ENCODE peak calls at places on chromosome 4, in six cellular contexts. T is IMR-90, S is stomach, O is transverse colon, H is foreskin fibroblast, Y is body of pancreas. L is an unnamed sample.

GRCh38 chr4:3747582-3747906 is 18.6 kb upstream of the ADRA2C start:
- DNase-seq in Y (no peak), H (no peak), T (no peak), O (no peak), S (no peak), L (no peak)

GRCh38 chr4:2248044-2248780 is 6.3 kb upstream of the HAUS3 start:
- DNase-seq in Y (peak; percentile 9), H (no peak), S (peak; percentile 17), O (no peak), T (no peak), L (no peak)

GRCh38 chr4:86593726-86594558 is at the start of gene PTPN13:
- DNase-seq in H (peak; percentile 100), Y (peak; percentile 99), S (peak; percentile 98), O (peak; percentile 95), T (peak; percentile 98), L (peak; percentile 99)

GRCh38 chr4:165477799-165478198 is 99.0 kb downstream of the CPE start:
- DNase-seq in T (no peak), H (no peak), S (no peak), O (no peak), Y (no peak), L (no peak)

GRCh38 chr4:128573781-128574508 is 235.6 kb upstream of the JADE1 start:
- DNase-seq in S (no peak), H (peak; percentile 80), T (peak; percentile 91), Y (no peak), O (no peak), L (peak; percentile 87)

GRCh38 chr4:57342406-57342805 is 232.2 kb upstream of the IGFBP7 start:
- DNase-seq in Y (no peak), T (peak; percentile 2), O (no peak), S (no peak), H (no peak), L (peak; percentile 34)

GRCh38 chr4:107801766-107802211 is 22.9 kb upstream of the SGMS2 start:
- DNase-seq in O (no peak), H (peak; percentile 64), S (no peak), Y (no peak), T (peak; percentile 27), L (peak; percentile 79)

GRCh38 chr4:74189331-74190043 is 31.6 kb downstream of the MTHFD2L start:
- DNase-seq in O (no peak), Y (no peak), S (no peak), H (peak; percentile 7), T (peak; percentile 55), L (peak; percentile 56)

GRCh38 chr4:23768541-23768940 is 121.3 kb downstream of the PPARGC1A start:
- DNase-seq in O (no peak), T (no peak), H (no peak), S (no peak), Y (no peak), L (no peak)

GRCh38 chr4:74308215-74308614 is at the start of gene EPGN:
- DNase-seq in T (no peak), H (peak; percentile 16), Y (no peak), O (no peak), S (no peak), L (no peak)

GRCh38 chr4:176319704-176320339 is at the start of gene SPCS3:
- DNase-seq in Y (peak; percentile 96), H (peak; percentile 96), T (peak; percentile 91), O (peak; percentile 97), S (peak; percentile 97), L (peak; percentile 96)

GRCh38 chr4:20254517-20255250 is 3.0 kb downstream of the SLIT2 start:
- DNase-seq in H (peak; percentile 41), O (no peak), Y (peak; percentile 18), S (no peak), T (peak; percentile 39), L (peak; percentile 48)

GRCh38 chr4:113707013-113707412 is 54.5 kb downstream of the CAMK2D start:
- DNase-seq in T (peak; percentile 74), O (no peak), S (no peak), Y (no peak), H (peak; percentile 32), L (peak; percentile 52)

GRCh38 chr4:74794341-74794801 is at the start of gene BTC:
- DNase-seq in Y (peak; percentile 79), S (peak; percentile 77), T (no peak), O (peak; percentile 76), H (no peak), L (peak; percentile 5)

GRCh38 chr4:4677825-4678522 is 136.1 kb upstream of the STX18 start:
- DNase-seq in Y (no peak), T (peak; percentile 59), O (no peak), S (no peak), H (peak; percentile 39), L (peak; percentile 63)

GRCh38 chr4:123699823-123700822 is 303.5 kb downstream of the SPRY1 start:
- DNase-seq in O (no peak), H (peak; percentile 84), Y (no peak), T (peak; percentile 93), S (no peak), L (peak; percentile 92)

GRCh38 chr4:156111706-156112105 is 158.0 kb upstream of the CTSO start:
- DNase-seq in T (no peak), H (no peak), O (no peak), S (no peak), Y (no peak), L (no peak)

GRCh38 chr4:79598214-79598613 is 190.2 kb upstream of the GK2 start:
- DNase-seq in S (no peak), T (no peak), Y (no peak), H (no peak), O (no peak), L (no peak)

GRCh38 chr4:30191902-30192301 is 528.3 kb upstream of the PCDH7 start:
- DNase-seq in O (no peak), T (no peak), H (no peak), Y (no peak), S (no peak), L (no peak)

GRCh38 chr4:150573534-150573933 is 8.4 kb upstream of the MAB21L2 start:
- DNase-seq in S (no peak), Y (no peak), T (peak; percentile 70), O (no peak), H (peak; percentile 18), L (peak; percentile 71)

GRCh38 chr4:141213550-141213991 is 7.1 kb upstream of the ZNF330 start:
- DNase-seq in Y (no peak), O (no peak), T (no peak), S (no peak), H (no peak), L (no peak)

GRCh38 chr4:98773638-98774037 is 115.2 kb upstream of the TSPAN5 start:
- DNase-seq in S (no peak), H (no peak), T (no peak), O (no peak), Y (no peak), L (no peak)

GRCh38 chr4:89889289-89889688 is 5.4 kb upstream of the MMRN1 start:
- DNase-seq in T (no peak), Y (no peak), O (no peak), H (no peak), S (no peak), L (no peak)

GRCh38 chr4:59412739-59413138 is 1787.4 kb upstream of the ADGRL3 start:
- DNase-seq in O (no peak), Y (no peak), S (no peak), H (no peak), T (no peak), L (no peak)

GRCh38 chr4:152679414-152680281 is at the start of gene TMEM154:
- DNase-seq in O (peak; percentile 74), T (peak; percentile 53), Y (peak; percentile 26), H (peak; percentile 65), S (peak; percentile 67), L (peak; percentile 73)
- TF ChIP-seq CTCF in O (no peak), T (no peak), Y (no peak), H (no peak), S (no peak), L (no peak)

GRCh38 chr4:15007201-15007600 is 4.9 kb downstream of the CPEB2 start:
- DNase-seq in S (no peak), Y (no peak), O (no peak), H (no peak), T (no peak), L (no peak)
- H3K4me3 ChIP-seq in S (no peak overlapping the region), Y (no peak overlapping the region), O (no peak overlapping the region), H (no peak overlapping the region), T (peak overlapping the region; percentile 18), L (peak overlapping the region; percentile 21)

DNA sequence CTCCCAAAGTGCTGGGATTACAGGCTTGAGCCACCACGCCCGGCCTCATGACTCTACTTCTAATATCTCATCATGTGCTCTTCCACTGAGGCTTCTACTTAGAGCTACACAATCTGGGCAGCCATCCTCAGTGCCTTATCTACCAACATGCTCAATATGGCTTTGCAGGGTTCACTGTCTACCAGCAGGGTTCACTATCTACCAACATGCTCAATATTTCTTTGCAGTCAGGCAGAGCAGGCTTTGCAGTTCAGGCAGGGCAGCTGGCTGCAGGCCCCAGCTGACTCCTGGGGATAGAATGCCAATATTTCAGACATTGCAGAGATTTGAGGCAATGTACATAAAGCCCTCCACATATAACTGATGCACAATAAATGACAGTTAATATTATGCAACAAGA is 47.5 kb downstream of the PKD2 start:
- DNase-seq in S (peak; percentile 26), Y (no peak), O (peak; percentile 37), H (peak; percentile 18), T (peak; percentile 72), L (peak; percentile 59)
- TF ChIP-seq CTCF in S (peak; percentile 22), Y (peak; percentile 27), O (peak; percentile 78), H (peak; percentile 59), T (peak; percentile 64), L (peak; percentile 71)

DNA sequence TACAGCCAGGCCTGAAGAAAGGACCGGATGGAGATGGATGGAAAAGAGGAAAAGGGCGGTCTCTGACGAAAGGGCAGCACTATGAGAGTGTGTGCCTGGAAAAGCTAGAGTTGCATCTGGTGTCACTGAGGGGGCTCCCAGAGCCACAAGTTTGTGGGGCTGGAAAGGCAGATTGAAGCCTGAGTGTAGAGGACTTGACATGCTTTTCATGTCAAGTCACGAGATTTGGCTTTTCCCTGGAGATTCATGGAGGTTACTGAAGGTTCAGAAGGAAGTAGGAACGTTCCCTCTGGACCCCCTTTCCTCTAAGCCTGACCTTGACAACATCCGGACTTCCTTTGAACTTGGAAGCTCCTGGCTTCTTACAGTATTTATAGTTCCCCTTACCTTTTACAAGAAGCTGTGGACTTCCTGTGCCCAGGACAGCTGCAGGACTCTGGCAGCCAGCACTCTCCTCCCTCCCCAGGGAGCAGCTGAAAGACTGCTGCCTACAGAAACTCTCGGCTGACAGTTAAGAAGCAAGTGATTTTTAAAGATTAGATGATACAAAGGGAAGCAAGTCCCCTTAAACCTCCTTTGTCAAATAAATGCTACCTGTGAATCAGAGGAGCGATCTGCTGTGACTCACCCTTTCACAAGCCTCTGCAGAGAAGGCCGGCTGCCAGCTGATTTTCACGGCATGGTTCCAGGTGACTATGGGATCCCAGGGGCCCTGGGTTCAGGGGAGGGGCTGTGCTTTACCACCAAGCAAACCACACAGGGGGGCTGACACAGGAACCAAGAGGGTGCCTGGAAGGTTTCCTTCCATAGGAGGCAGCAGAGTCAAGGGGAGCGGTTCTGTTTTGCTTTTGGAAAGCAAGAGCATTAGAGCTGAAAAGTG is 72.9 kb upstream of the STIM2 start:
- DNase-seq in O (peak; percentile 39), S (peak; percentile 60), H (peak; percentile 34), Y (peak; percentile 51), T (peak; percentile 76), L (peak; percentile 78)
- H3K4me3 ChIP-seq in O (no peak overlapping the region), S (no peak overlapping the region), H (no peak overlapping the region), Y (no peak overlapping the region), T (no peak overlapping the region), L (no peak overlapping the region)

GRCh38 chr4:8790749-8791148 is 80.9 kb downstream of the HMX1 start:
- DNase-seq in S (no peak), H (no peak), T (no peak), Y (no peak), O (no peak), L (no peak)
- TF ChIP-seq CTCF in S (no peak), H (no peak), T (no peak), Y (no peak), O (no peak), L (no peak)

GRCh38 chr4:186757696-186758330 is 34.2 kb upstream of the FAT1 start:
- DNase-seq in O (no peak), H (no peak), Y (no peak), S (no peak), T (no peak), L (no peak)
- H3K4me3 ChIP-seq in O (no peak overlapping the region), H (no peak overlapping the region), Y (no peak overlapping the region), S (no peak overlapping the region), T (no peak overlapping the region), L (no peak overlapping the region)

L was measured in astrocyte of the spinal cord.